ENCODE peak calls at places on chromosomes 16 and 17, in five cellular contexts. U is SK-N-SH, E is GM12878, H is HepG2, L is H1. R is an unnamed sample.

GRCh38 chr17:62679866-62680377 is 52.5 kb downstream of the MRC2 start:
- DNase-seq in U (peak), E (no peak), H (no peak), L (no peak), R (no peak)

GRCh38 chr17:78075545-78075944 is 53.0 kb downstream of the TMC6 start:
- DNase-seq in U (no peak), E (no peak), H (no peak), L (no peak), R (no peak)

GRCh38 chr16:57765160-57765728 is 29.7 kb downstream of the KATNB1 start:
- DNase-seq in U (no peak), E (no peak), H (no peak), L (no peak), R (no peak)

GRCh38 chr17:49021095-49021767 is 24.0 kb downstream of the IGF2BP1 start:
- DNase-seq in U (no peak), E (no peak), H (peak), L (no peak), R (no peak)

GRCh38 chr16:391885-392335 is 5.1 kb upstream of the NME4 start:
- DNase-seq in U (peak), E (no peak), H (peak), L (peak), R (no peak)

GRCh38 chr17:56592487-56593072 is 919 bp upstream of the NOG start:
- DNase-seq in U (peak), E (no peak), H (peak), L (no peak), R (peak)

GRCh38 chr17:17988427-17988945 is 15.8 kb downstream of the DRC3 start:
- DNase-seq in U (no peak), E (no peak), H (no peak), L (no peak), R (no peak)

GRCh38 chr17:10807704-10808128 is 3.8 kb upstream of the TMEM238L start:
- DNase-seq in U (no peak), E (no peak), H (no peak), L (no peak), R (no peak)

GRCh38 chr17:68305132-68305531 is 13.8 kb downstream of the ARSG start:
- DNase-seq in U (no peak), E (no peak), H (no peak), L (no peak), R (no peak)

GRCh38 chr17:63587770-63588169 is 12.9 kb upstream of the TACO1 start:
- DNase-seq in U (no peak), E (no peak), H (no peak), L (no peak), R (no peak)

GRCh38 chr17:82267575-82268379 is 5.7 kb downstream of the CSNK1D start:
- DNase-seq in U (peak), E (no peak), H (peak), L (no peak), R (peak)

GRCh38 chr17:44793885-44794698 is 35.3 kb downstream of the ADAM11 start:
- DNase-seq in U (no peak), E (no peak), H (no peak), L (no peak), R (no peak)

GRCh38 chr17:67322039-67322787 is 44.2 kb downstream of the PSMD12 start:
- DNase-seq in U (peak), E (no peak), H (no peak), L (peak), R (no peak)

GRCh38 chr16:51550785-51551184 is 399.7 kb upstream of the SALL1 start:
- DNase-seq in U (no peak), E (no peak), H (no peak), L (no peak), R (no peak)

GRCh38 chr16:60929-61878 is 7.6 kb downstream of the SNRNP25 start:
- DNase-seq in U (no peak), E (no peak), H (no peak), L (no peak), R (no peak)

GRCh38 chr17:7982666-7983065 is 19.7 kb upstream of the GUCY2D start:
- DNase-seq in U (no peak), E (no peak), H (no peak), L (no peak), R (peak)

GRCh38 chr16:3157229-3158013 is 22.6 kb downstream of the ZNF213 start:
- DNase-seq in U (peak), E (no peak), H (peak), L (no peak), R (peak)

GRCh38 chr17:47199627-47200324 is 9.4 kb upstream of the MYL4 start:
- DNase-seq in U (no peak), E (no peak), H (no peak), L (no peak), R (no peak)
- TF ChIP-seq JUND in U (no peak), E (no peak), H (no peak), L (no peak), R (no peak)

GRCh38 chr16:19700319-19700781 is 17.7 kb downstream of the KNOP1 start:
- DNase-seq in U (no peak), E (no peak), H (peak), L (no peak), R (peak)
- TF ChIP-seq JUND in U (peak), E (no peak), H (peak), L (no peak), R (peak)

GRCh38 chr17:38746893-38747384 is 1.2 kb downstream of the PCGF2 start:
- DNase-seq in U (no peak), E (no peak), H (no peak), L (no peak), R (no peak)

GRCh38 chr17:38749222-38750043 is 1.3 kb upstream of the PCGF2 start:
- DNase-seq in U (peak), E (no peak), H (peak), L (no peak), R (peak)

GRCh38 chr17:38748329-38749221 is at the start of gene PCGF2:
- DNase-seq in U (peak), E (no peak), H (peak), L (peak), R (peak)

GRCh38 chr17:38746004-38746892 is 1.9 kb downstream of the PCGF2 start:
- DNase-seq in U (no peak), E (no peak), H (peak), L (no peak), R (no peak)

GRCh38 chr17:38747385-38748328 is 479 bp downstream of the PCGF2 start:
- DNase-seq in U (peak), E (no peak), H (no peak), L (no peak), R (no peak)
- TF ChIP-seq JUND in U (no peak), E (no peak), H (no peak), L (no peak), R (no peak)

GRCh38 chr17:31653710-31654109 is 205.3 kb downstream of the COPRS start:
- DNase-seq in U (no peak), E (no peak), H (no peak), L (no peak), R (no peak)
- TF ChIP-seq JUND in U (no peak), E (no peak), H (no peak), L (no peak), R (no peak)

GRCh38 chr16:84283314-84284167 is 11.1 kb upstream of the WFDC1 start:
- DNase-seq in U (no peak), E (no peak), H (no peak), L (no peak), R (no peak)
- TF ChIP-seq JUND in U (no peak), E (no peak), H (no peak), L (no peak), R (no peak)

DNA sequence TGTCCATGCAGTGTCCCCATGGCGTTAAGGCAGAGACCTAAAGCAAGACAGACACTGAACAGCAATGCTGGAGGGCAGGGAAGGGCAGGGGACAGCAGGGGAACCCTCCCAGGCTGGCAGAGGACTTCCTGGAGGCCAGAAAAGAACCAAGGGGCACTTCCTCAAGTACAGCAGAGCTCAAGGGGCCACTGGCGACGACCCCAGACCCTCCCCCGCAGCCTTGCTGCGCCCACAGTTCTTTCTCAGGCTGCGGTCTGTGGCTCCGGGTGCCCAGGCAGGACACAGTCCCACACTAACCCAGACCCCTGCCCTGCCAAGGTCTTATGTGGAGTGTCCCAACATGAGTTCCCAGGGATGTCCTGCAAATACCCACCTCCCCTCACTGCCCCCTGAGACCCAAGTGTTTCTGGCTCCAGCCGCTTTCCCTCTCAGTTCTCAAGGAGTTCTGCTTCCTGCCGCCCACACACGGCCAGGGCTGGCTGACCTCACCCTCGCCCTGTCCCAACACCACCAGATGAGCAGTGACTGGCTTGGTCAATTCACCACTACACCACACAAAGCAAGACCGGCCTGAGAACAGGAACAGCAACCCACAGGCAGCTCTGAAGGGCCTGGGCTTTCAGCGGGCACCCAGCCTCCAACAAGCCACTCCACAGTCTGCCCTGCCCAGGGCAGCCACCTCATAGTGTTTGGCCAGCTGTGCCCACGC is 4.1 kb downstream of the CLCN7 start:
- DNase-seq in U (no peak), E (no peak), H (no peak), L (no peak), R (peak)
- TF ChIP-seq JUND in U (no peak), E (no peak), H (no peak), L (no peak), R (no peak)

R was measured in T47D.